ENCODE peak calls at places on chromosomes 1 and 21, in five cellular contexts. K, S, G, Z and U are unnamed samples.

GRCh38 chr1:225896937-225897549 is 8.1 kb upstream of the LEFTY1 start:
- DNase-seq in K (no peak), Z (no peak), S (no peak), G (peak; percentile 85), U (no peak)

GRCh38 chr1:21524686-21525339 is 15.6 kb downstream of the ALPL start:
- DNase-seq in S (peak; percentile 55), G (peak; percentile 42), Z (peak; percentile 44), K (no peak), U (peak; percentile 59)

GRCh38 chr1:65146908-65147423 is 1.0 kb upstream of the AK4 start:
- DNase-seq in S (no peak), Z (no peak), G (no peak), K (no peak), U (no peak)

GRCh38 chr1:228174482-228175315 is 9.1 kb downstream of the IBA57 start:
- DNase-seq in Z (no peak), S (no peak), K (no peak), G (peak; percentile 50), U (no peak)

GRCh38 chr1:25447547-25447946 is 16.9 kb downstream of the MACO1 start:
- DNase-seq in Z (no peak), G (no peak), S (no peak), K (no peak), U (no peak)

GRCh38 chr1:231216515-231216914 is 24.5 kb upstream of the GNPAT start:
- DNase-seq in G (peak; percentile 16), K (no peak), S (no peak), Z (no peak), U (no peak)

GRCh38 chr1:63669151-63669961 is 76.1 kb downstream of the PGM1 start:
- DNase-seq in G (no peak), Z (no peak), S (no peak), K (no peak), U (no peak)

GRCh38 chr1:223714849-223715709 is 2.7 kb downstream of the CAPN2 start:
- DNase-seq in Z (no peak), S (no peak), G (no peak), K (no peak), U (peak; percentile 97)

GRCh38 chr1:87064309-87064708 is 149.9 kb downstream of the HS2ST1 start:
- DNase-seq in G (no peak), K (no peak), S (no peak), Z (no peak), U (no peak)

GRCh38 chr1:117346206-117346928 is 20.9 kb upstream of the MAN1A2 start:
- DNase-seq in S (no peak), Z (no peak), G (no peak), K (no peak), U (no peak)

GRCh38 chr1:183822081-183822611 is 17.2 kb downstream of the RGL1 start:
- DNase-seq in K (no peak), G (no peak), Z (no peak), S (peak; percentile 57), U (no peak)

GRCh38 chr1:101915597-101915996 is 81.1 kb downstream of the OLFM3 start:
- DNase-seq in S (no peak), Z (no peak), K (no peak), G (no peak), U (no peak)

GRCh38 chr1:204127597-204128242 is 24.1 kb downstream of the ETNK2 start:
- DNase-seq in Z (peak; percentile 42), S (peak; percentile 71), K (peak; percentile 58), G (peak; percentile 63), U (peak; percentile 29)

GRCh38 chr1:244821134-244821533 is 14.3 kb upstream of the COX20 start:
- DNase-seq in K (no peak), G (no peak), Z (no peak), S (no peak), U (no peak)

GRCh38 chr21:26087223-26087918 is 83.2 kb downstream of the APP start:
- DNase-seq in K (no peak), S (no peak), G (no peak), Z (peak; percentile 37), U (no peak)

GRCh38 chr1:24535021-24535424 is 20.9 kb upstream of the NCMAP start:
- DNase-seq in S (no peak), K (no peak), Z (no peak), G (peak; percentile 81), U (peak; percentile 75)

GRCh38 chr1:151851886-151852285 is 1.6 kb downstream of the THEM5 start:
- DNase-seq in S (no peak), Z (no peak), G (no peak), K (no peak), U (no peak)

GRCh38 chr1:237387144-237387505 is 345.1 kb downstream of the RYR2 start:
- DNase-seq in K (no peak), Z (no peak), S (no peak), G (no peak), U (no peak)

GRCh38 chr1:1435094-1435903 is at the start of gene VWA1:
- DNase-seq in Z (peak; percentile 18), S (no peak), G (no peak), K (no peak), U (peak; percentile 16)

GRCh38 chr1:40130892-40131291 is 30.3 kb upstream of the RLF start:
- DNase-seq in K (no peak), Z (no peak), G (no peak), S (no peak), U (peak; percentile 58)